ENCODE peak calls at places on chromosome 17, in five cellular contexts. T is cardiac muscle cell, Z is uterus, J is OCI-LY7, K is Peyer's patch. C is an unnamed sample. For H3K4me1, the result is how much of the 10 kb centered on the place peaks cover.

GRCh38 chr17:48254896-48255295 is 147.3 kb downstream of the SNX11 start:
- DNase-seq in J (no peak), T (no peak), K (no peak), Z (no peak), C (no peak)

GRCh38 chr17:6927290-6927844 is 68.5 kb upstream of the ALOX12 start:
- DNase-seq in J (no peak), Z (no peak), K (no peak), T (peak), C (no peak)

GRCh38 chr17:42586514-42587230 is 9.1 kb upstream of the PSMC3IP start:
- DNase-seq in J (peak), K (peak), T (no peak), Z (no peak), C (peak)

GRCh38 chr17:75778861-75779249 is 5.8 kb upstream of the UNK start:
- DNase-seq in T (no peak), K (peak), Z (no peak), J (peak), C (no peak)

GRCh38 chr17:46862949-46863348 is 11.6 kb downstream of the WNT9B start:
- DNase-seq in K (no peak), J (no peak), T (no peak), Z (no peak), C (no peak)

GRCh38 chr17:41629316-41629715 is 4.9 kb upstream of the KRT17 start:
- DNase-seq in J (no peak), K (no peak), Z (no peak), T (no peak), C (peak)

GRCh38 chr17:74272731-74273201 is 1.3 kb upstream of the DNAI2 start:
- DNase-seq in K (no peak), J (no peak), Z (no peak), T (peak), C (no peak)

GRCh38 chr17:60909405-60909804 is 231.8 kb downstream of the BCAS3 start:
- DNase-seq in T (no peak), Z (no peak), K (no peak), J (no peak), C (no peak)

GRCh38 chr17:51298508-51299371 is 38.4 kb downstream of the UTP18 start:
- DNase-seq in Z (no peak), K (no peak), J (peak), T (peak), C (no peak)

GRCh38 chr17:59722623-59723022 is 15.2 kb downstream of the VMP1 start:
- DNase-seq in J (no peak), T (no peak), K (no peak), Z (no peak), C (no peak)

GRCh38 chr17:44604149-44605115 is 47.1 kb downstream of the FZD2 start:
- DNase-seq in K (no peak), T (no peak), Z (no peak), J (no peak), C (no peak)

GRCh38 chr17:74875970-74876593 is 3.3 kb upstream of the FDXR start:
- DNase-seq in Z (no peak), T (no peak), J (no peak), K (no peak), C (no peak)

GRCh38 chr17:82962163-82962720 is 117.2 kb upstream of the METRNL start:
- DNase-seq in T (peak), K (no peak), J (no peak), Z (no peak), C (no peak)

GRCh38 chr17:44736551-44737240 is 22.1 kb upstream of the ADAM11 start:
- DNase-seq in J (no peak), K (no peak), T (no peak), Z (no peak), C (no peak)

DNA sequence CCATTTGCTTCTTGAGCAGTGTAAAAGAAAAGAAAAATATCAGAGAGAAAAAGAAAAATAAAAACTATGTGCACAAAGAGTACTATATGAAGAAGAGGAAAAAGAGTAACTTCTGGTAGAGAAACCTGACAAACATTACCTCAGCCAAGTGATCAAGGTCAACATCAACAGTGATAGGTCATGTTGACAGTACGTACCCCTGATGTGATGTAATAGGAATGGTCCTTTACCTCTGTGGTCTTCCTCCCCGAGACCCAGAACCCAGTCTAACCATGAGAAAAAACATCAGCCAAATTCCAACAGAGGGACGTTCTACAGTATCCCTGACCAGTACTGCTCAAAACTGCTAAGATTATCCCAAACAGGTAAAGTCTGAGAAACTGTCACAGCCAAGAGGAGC is 4.4 kb downstream of the GSDMB start:
- DNase-seq in K (no peak), Z (no peak), T (no peak), J (no peak), C (no peak)
- H3K27ac ChIP-seq in K (no peak), Z (no peak), T (no peak), J (no peak), C (no peak)

GRCh38 chr17:27569257-27569722 is 61.7 kb upstream of the LGALS9 start:
- DNase-seq in Z (no peak), J (peak), T (peak), K (peak), C (no peak)
- TF ChIP-seq CTCF in Z (peak), J (peak), T (peak), K (peak), C (peak)

DNA sequence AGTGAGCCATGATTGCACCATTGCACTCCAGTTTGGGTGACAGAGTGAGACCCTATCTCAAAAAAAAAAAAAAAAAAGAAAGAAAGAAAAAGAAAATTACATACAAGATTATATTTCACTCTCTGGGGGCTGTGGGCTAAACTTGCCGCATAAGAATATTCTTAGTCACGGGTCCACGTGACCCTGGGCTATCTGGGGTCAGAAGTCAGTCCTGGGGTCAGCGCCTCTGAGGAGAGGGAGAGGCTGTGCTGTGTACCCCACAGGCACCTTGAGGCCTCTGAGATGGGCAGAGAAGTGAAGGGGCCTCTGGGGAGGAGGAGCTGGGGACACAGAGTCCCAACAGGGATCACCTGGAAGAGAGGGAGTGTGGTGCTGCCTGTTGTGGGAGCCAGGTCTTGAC is 5.8 kb upstream of the CD79B start:
- DNase-seq in Z (no peak), K (no peak), T (no peak), J (no peak), C (no peak)
- H3K4me1 ChIP-seq in Z (under half), K (under half), T (under half), J (half or more), C (under half)

GRCh38 chr17:79980246-79981043 is 55.2 kb downstream of the TBC1D16 start:
- DNase-seq in T (no peak), Z (no peak), J (no peak), K (no peak), C (peak)
- H3K27ac ChIP-seq in T (no peak), Z (no peak), J (no peak), K (no peak), C (no peak)

GRCh38 chr17:77381185-77381700 is 240.5 kb downstream of the SEC14L1 start:
- DNase-seq in J (no peak), T (no peak), Z (no peak), K (no peak), C (no peak)

GRCh38 chr17:77381731-77382130 is 241.0 kb downstream of the SEC14L1 start:
- DNase-seq in T (no peak), K (no peak), Z (no peak), J (no peak), C (no peak)

GRCh38 chr17:77382966-77383612 is 242.3 kb downstream of the SEC14L1 start:
- DNase-seq in Z (peak), J (peak), K (no peak), T (peak), C (no peak)

GRCh38 chr17:77383613-77384608 is 243.1 kb downstream of the SEC14L1 start:
- DNase-seq in Z (peak), T (no peak), J (no peak), K (no peak), C (no peak)

GRCh38 chr17:77382356-77382911 is 241.7 kb downstream of the SEC14L1 start:
- DNase-seq in Z (no peak), J (peak), K (peak), T (no peak), C (no peak)
- TF ChIP-seq CTCF in Z (no peak), J (peak), K (no peak), T (no peak), C (no peak)

DNA sequence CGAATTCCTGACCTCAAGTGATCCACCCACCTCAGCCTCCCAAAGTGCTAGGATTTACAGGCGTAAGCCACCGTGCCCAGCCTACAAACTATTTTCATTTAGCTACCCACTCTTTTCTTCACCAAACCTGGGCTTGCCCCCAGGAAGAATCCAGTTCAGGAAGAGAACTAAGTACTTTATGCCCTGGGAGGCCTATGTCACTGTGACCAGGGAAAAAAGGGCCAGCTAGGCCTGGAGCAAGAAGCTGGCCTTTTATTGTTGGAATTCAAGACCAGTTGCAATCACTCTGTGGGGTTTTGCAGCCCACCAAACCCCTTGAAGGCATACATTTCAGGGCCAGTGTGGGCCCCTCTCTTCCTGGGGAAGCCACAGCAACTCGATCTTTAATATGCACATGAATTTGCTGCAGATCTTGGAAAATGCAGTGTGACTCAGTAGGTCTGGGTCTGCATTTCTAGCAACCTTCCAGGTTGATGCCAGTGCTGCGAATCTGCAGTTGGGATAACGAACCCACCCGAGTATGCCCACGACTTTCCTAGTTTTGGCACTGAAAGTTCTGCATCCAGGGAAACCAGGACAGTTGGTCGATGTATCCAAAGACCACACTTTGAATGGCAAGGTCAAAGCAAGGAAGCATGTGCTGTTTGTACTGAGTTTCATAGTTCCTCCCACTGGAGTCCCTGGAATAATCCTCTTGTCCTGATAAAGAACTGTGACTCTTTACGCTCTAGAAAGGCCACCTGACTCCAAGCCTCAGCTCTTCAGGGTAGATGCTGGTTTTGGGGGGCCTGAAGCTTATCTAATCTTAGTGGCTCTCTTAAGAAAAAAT is 7.2 kb upstream of the MRPS23 start:
- DNase-seq in J (no peak), Z (no peak), T (no peak), K (no peak), C (no peak)
- H3K4me1 ChIP-seq in J (under half), Z (under half), T (under half), K (under half), C (under half)

GRCh38 chr17:49566668-49567071 is 9.0 kb upstream of the NXPH3 start:
- DNase-seq in T (no peak), J (no peak), Z (peak), K (no peak), C (peak)

GRCh38 chr17:49565948-49566491 is 9.7 kb upstream of the NXPH3 start:
- DNase-seq in K (peak), J (no peak), Z (peak), T (peak), C (peak)

GRCh38 chr17:49570540-49571242 is 5.0 kb upstream of the NXPH3 start:
- DNase-seq in T (no peak), J (no peak), Z (no peak), K (no peak), C (no peak)

GRCh38 chr17:49567104-49567521 is 8.6 kb upstream of the NXPH3 start:
- DNase-seq in K (no peak), T (no peak), J (no peak), Z (no peak), C (peak)

GRCh38 chr17:49567871-49568694 is 7.6 kb upstream of the NXPH3 start:
- DNase-seq in J (peak), Z (peak), T (peak), K (peak), C (peak)
- H3K27ac ChIP-seq in J (no peak), Z (peak), T (no peak), K (peak), C (peak)

DNA sequence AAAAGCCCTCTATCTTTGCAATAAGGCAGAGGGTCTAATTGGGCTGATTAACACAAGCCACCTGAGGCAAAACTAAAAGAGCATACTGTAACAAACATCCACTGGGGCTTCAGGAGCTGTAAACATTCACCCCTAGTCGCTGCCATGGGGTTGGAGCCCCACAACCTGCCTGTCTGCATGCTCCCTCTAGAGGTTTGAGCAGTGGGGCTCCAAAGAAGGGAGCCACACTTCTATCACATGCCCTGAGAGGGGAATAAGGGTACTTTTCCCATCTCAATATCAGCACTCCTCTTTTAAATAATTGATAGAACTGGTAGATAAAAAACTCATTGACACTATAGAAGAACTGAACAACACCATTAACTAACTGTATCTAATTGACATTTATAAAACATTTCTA is 130.1 kb upstream of the COX10 start:
- DNase-seq in K (no peak), J (no peak), Z (no peak), T (no peak), C (no peak)
- TF ChIP-seq CTCF in K (no peak), J (peak), Z (no peak), T (no peak), C (no peak)

GRCh38 chr17:79749958-79750357 is 19.2 kb downstream of the ENPP7 start:
- DNase-seq in J (no peak), K (no peak), T (no peak), Z (no peak), C (no peak)

GRCh38 chr17:79749156-79749815 is 18.5 kb downstream of the ENPP7 start:
- DNase-seq in T (peak), J (no peak), K (no peak), Z (no peak), C (no peak)

GRCh38 chr17:79752175-79752574 is 21.4 kb downstream of the ENPP7 start:
- DNase-seq in K (no peak), T (no peak), J (no peak), Z (no peak), C (peak)

GRCh38 chr17:79748296-79749099 is 17.8 kb downstream of the ENPP7 start:
- DNase-seq in J (no peak), Z (no peak), T (no peak), K (no peak), C (no peak)

DNA sequence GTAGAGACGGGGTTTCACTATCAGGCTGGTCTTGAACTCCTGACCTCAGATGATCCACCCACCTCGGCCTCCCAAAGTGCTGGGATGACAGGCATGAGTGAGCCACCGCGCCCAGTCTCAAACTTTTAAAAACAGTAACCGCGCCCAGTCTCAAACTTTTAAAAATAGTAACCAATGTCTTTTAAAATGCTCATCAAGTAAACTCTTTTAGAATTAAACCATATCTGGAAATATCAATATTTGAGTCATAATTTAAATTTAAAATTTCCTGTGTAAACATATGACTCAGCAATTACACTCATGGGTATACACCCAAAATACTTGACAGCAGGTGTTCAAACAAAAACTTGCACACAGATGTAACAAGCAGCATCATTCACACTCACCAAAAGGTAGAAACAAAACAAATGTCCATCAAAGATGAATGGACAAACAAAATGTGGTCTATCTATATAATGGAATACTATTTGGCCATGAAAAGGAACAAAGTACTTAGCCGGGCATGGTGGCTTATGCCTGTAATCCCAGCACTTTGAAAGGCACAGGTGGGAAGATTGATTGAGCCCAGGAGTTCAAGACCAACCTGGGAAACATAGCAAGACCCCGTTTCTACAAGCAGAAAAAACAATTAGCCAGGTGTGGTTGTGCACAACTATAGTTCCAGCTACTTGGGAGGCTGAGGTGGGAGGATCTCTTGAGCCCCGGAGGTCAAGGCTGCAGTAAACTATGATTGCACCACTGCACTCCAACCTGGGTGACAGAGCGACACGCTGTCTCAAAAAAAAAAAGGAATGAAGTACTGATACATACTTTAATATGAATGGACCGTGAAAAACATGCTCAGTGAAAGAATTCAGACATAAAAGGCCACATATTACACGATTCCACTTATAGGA is 20.2 kb downstream of the ENPP7 start:
- DNase-seq in K (no peak), J (no peak), T (no peak), Z (no peak), C (no peak)
- H3K4me1 ChIP-seq in K (under half), J (under half), T (under half), Z (under half), C (under half)

DNA sequence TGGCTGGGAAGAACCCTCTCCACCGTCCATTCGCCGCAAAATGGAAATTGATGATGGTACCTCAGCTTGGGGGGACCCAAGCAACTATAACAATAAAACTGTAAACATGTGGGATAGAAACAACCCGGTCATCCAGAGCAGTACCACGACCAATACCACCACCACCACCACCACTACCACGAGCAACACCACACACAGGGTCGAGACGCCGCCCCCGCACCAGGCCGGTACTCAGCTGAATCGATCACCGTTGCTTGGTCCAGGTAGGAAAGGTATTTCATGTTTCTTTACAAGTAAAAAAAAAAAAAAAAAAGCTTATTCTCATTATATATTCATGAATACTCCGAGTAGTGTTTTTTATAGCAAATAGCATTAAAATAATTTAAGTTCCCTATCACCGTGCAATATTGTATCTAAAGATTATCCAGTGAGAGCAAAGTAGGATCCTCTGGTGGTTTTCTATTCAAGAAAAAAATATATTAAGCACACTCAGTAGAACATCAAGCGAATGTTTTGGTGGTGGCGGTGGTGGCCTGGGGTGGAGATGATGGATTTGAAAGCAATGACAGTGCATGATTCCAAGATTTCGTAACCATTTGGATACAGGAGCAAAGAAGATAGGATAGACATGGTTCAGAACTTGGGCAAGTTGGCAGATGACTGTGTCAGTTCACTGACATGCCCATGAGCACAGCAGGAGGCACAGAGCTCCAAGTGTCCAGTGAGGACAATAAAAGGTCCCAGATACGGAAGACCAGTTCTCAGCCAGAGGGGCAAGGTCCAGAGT is 77.2 kb downstream of the TMC6 start:
- DNase-seq in K (no peak), T (no peak), J (no peak), Z (no peak), C (no peak)
- H3K27ac ChIP-seq in K (no peak), T (no peak), J (no peak), Z (no peak), C (no peak)